ENCODE peak calls at places on chromosomes 2 and 18, in five cellular contexts. A is BE2C, R is suprapubic skin, Z is heart left ventricle, Y is PC-3. G is an unnamed sample. For H3K4me1, the result is how much of the 10 kb centered on the place peaks cover.

GRCh38 chr18:55264108-55264507 is 304.8 kb upstream of the CCDC68 start:
- DNase-seq in R (no peak), Z (no peak), Y (no peak), A (no peak), G (peak)

GRCh38 chr18:74342416-74343043 is 26.9 kb downstream of the C18orf63 start:
- DNase-seq in Y (peak), R (no peak), A (peak), Z (no peak), G (peak)

GRCh38 chr2:170122883-170123547 is 54.9 kb upstream of the MYO3B start:
- DNase-seq in R (no peak), Y (peak), Z (no peak), A (no peak), G (no peak)

GRCh38 chr2:196592331-196592911 is 47.1 kb upstream of the CCDC150 start:
- DNase-seq in R (no peak), A (no peak), Z (peak), Y (peak), G (peak)

GRCh38 chr2:237558918-237559645 is 7.3 kb upstream of the PRLH start:
- DNase-seq in R (no peak), Y (peak), A (no peak), Z (no peak), G (no peak)

GRCh38 chr2:156157670-156158069 is 174.9 kb downstream of the NR4A2 start:
- DNase-seq in R (no peak), Z (no peak), Y (no peak), A (no peak), G (peak)

GRCh38 chr18:25074925-25075693 is 276.9 kb downstream of the ZNF521 start:
- DNase-seq in Y (no peak), A (no peak), R (no peak), Z (no peak), G (peak)

GRCh38 chr2:43465234-43465633 is 130.6 kb downstream of the THADA start:
- DNase-seq in Y (no peak), A (no peak), R (no peak), Z (no peak), G (no peak)

GRCh38 chr2:241008711-241009121 is 10.3 kb downstream of the SNED1 start:
- DNase-seq in Y (no peak), R (peak), Z (no peak), A (no peak), G (no peak)

GRCh38 chr2:79994915-79995419 is 309.6 kb downstream of the LRRTM1 start:
- DNase-seq in Y (no peak), R (no peak), A (peak), Z (no peak), G (no peak)

GRCh38 chr2:174263989-174264388 is 15.7 kb upstream of the OLA1 start:
- DNase-seq in A (no peak), Z (no peak), R (no peak), Y (peak), G (no peak)

GRCh38 chr2:19775838-19776237 is 125.9 kb downstream of the TTC32 start:
- DNase-seq in Z (no peak), Y (peak), R (no peak), A (no peak), G (no peak)

GRCh38 chr2:225233234-225233633 is 166.3 kb upstream of the NYAP2 start:
- DNase-seq in R (no peak), Z (no peak), Y (peak), A (no peak), G (peak)

GRCh38 chr2:228447266-228447915 is 265.9 kb upstream of the SPHKAP start:
- DNase-seq in R (no peak), A (no peak), Z (no peak), Y (peak), G (peak)

GRCh38 chr2:218023636-218024035 is 20.8 kb upstream of the TNS1 start:
- DNase-seq in A (no peak), R (peak), Y (no peak), Z (peak), G (no peak)

GRCh38 chr2:1550076-1550475 is 136.8 kb downstream of the TPO start:
- DNase-seq in Z (no peak), A (no peak), R (no peak), Y (no peak), G (no peak)

GRCh38 chr18:21074336-21075323 is 37.0 kb downstream of the ROCK1 start:
- DNase-seq in Y (peak), Z (no peak), A (no peak), R (no peak), G (peak)

GRCh38 chr2:118047273-118047898 is 33.5 kb upstream of the CCDC93 start:
- DNase-seq in R (no peak), A (no peak), Y (peak), Z (no peak), G (no peak)

GRCh38 chr2:60706021-60706420 is 50.0 kb upstream of the PAPOLG start:
- DNase-seq in Y (peak), Z (no peak), A (no peak), R (no peak), G (no peak)

GRCh38 chr2:152415811-152416210 is 80.8 kb downstream of the FMNL2 start:
- DNase-seq in Z (no peak), R (no peak), Y (no peak), A (no peak), G (no peak)

GRCh38 chr2:157784823-157785175 is 91.3 kb downstream of the ACVR1 start:
- DNase-seq in Z (no peak), A (no peak), Y (peak), R (no peak), G (no peak)

GRCh38 chr2:64311191-64311910 is 142.6 kb upstream of the LGALSL start:
- DNase-seq in R (no peak), Y (no peak), A (no peak), Z (no peak), G (no peak)

GRCh38 chr2:18436408-18437077 is 123.9 kb downstream of the RDH14 start:
- DNase-seq in Z (no peak), A (no peak), Y (peak), R (no peak), G (no peak)

GRCh38 chr2:69416147-69416546 is 21.1 kb downstream of the NFU1 start:
- DNase-seq in Z (no peak), Y (no peak), A (no peak), R (no peak), G (no peak)

GRCh38 chr2:202090530-202090929 is 17.5 kb downstream of the KIAA2012 start:
- DNase-seq in A (peak), Y (no peak), Z (peak), R (no peak), G (no peak)

GRCh38 chr2:197264332-197264731 is 46.2 kb downstream of the ANKRD44 start:
- DNase-seq in R (no peak), Z (no peak), Y (no peak), A (no peak), G (no peak)

GRCh38 chr2:65430515-65431416 is 1.6 kb downstream of the SPRED2 start:
- DNase-seq in R (peak), Z (peak), A (peak), Y (peak), G (peak)

GRCh38 chr2:9971105-9971818 is 19.8 kb downstream of the GRHL1 start:
- DNase-seq in R (no peak), Y (peak), A (no peak), Z (no peak), G (no peak)

GRCh38 chr2:197604117-197604516 is 71.3 kb downstream of the RFTN2 start:
- DNase-seq in A (no peak), R (no peak), Z (no peak), Y (no peak), G (no peak)

GRCh38 chr2:143140864-143141637 is 11.8 kb downstream of the ARHGAP15 start:
- DNase-seq in Z (no peak), R (no peak), A (no peak), Y (no peak), G (no peak)

GRCh38 chr2:42021490-42021889 is 26.3 kb upstream of the PKDCC start:
- DNase-seq in A (peak), Z (no peak), Y (no peak), R (no peak), G (no peak)

GRCh38 chr18:7117390-7118355 is at the start of gene LAMA1:
- DNase-seq in Z (no peak), Y (no peak), R (no peak), A (no peak), G (peak)

DNA sequence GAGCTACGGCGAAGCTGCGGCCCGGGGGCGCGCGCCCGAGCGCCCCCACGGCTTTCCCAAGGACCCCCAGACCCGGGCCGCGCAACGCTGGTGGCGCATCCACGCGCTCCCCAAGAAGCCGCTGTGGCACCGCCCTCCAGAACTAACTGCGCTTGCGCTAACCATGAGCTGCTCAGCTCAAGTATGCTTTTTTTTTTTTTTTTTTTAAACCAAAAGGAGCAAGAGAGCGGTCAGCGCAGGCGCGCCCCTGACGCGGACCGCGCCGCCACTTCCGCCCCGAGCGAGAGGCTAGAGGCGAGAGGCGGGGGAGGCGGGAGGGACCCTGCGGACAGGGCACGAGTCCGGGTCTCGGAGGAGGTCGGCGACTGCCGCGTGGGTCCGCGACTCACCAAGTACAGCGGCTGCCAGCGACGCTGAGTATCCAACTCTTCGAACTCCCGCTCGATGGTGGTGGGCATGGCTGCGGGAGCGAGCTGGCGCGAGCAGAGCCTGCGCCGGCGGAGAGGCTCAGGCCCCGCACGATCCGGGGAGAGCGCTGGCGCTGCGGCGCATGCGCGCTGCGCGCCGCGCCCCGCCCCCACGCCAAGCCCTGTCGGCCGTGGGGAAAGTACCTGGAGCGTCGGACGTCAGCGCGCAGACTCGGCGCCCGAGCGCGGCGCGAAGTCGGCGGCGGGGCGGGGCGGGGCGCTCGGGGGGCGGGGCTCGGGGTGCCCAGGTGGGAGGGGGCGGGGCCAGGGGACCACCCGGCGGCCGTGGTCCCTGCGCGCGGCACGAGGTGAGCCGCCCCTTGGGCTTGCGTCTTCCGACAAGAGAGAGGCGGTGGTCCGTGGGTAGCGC is at the start of gene PTPN2:
- DNase-seq in R (peak), Z (peak), A (peak), Y (peak), G (peak)
- H3K4me1 ChIP-seq in R (under half), Z (under half), A (under half), Y (under half), G (under half)

GRCh38 chr2:230759481-230760191 is 47.0 kb downstream of the CAB39 start:
- DNase-seq in Z (no peak), R (no peak), Y (no peak), A (no peak), G (no peak)

GRCh38 chr2:230765611-230766300 is 53.1 kb downstream of the CAB39 start:
- DNase-seq in Y (no peak), R (no peak), A (no peak), Z (no peak), G (peak)

GRCh38 chr2:230758566-230759480 is 46.2 kb downstream of the CAB39 start:
- DNase-seq in Y (no peak), R (no peak), A (no peak), Z (no peak), G (no peak)

GRCh38 chr2:230762317-230762896 is 49.8 kb downstream of the CAB39 start:
- DNase-seq in A (peak), Y (peak), R (no peak), Z (no peak), G (peak)

DNA sequence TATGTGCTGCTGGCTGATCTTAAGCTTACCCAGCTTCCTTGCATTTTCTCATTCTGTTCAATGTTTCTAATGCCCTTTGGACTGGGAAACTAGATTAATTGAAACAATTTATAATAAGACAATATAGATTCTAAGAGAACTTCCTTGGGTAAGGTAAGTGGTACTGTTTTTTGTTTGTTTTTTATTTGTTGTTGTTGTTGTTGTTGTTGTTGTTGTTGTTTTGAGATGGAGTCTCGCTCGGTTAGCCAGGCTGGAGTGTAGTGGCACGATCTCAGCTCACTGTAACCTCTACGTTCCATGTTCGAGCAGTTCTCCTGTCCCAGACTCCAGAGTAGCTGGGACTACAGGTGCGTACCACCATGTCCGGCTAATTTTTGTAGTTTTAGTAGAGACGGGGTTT is 49.1 kb downstream of the CAB39 start:
- DNase-seq in R (no peak), Y (no peak), Z (no peak), A (no peak), G (no peak)
- H3K4me1 ChIP-seq in R (under half), Y (under half), Z (under half), A (under half), G (under half)

GRCh38 chr18:70641156-70641775 is 352.4 kb downstream of the SOCS6 start:
- DNase-seq in Z (no peak), Y (no peak), R (no peak), A (no peak), G (no peak)

GRCh38 chr18:70643812-70644211 is 355.0 kb downstream of the SOCS6 start:
- DNase-seq in Z (no peak), A (no peak), Y (no peak), R (no peak), G (no peak)

GRCh38 chr18:70645971-70646370 is 357.1 kb downstream of the SOCS6 start:
- DNase-seq in A (no peak), R (no peak), Y (peak), Z (no peak), G (no peak)

GRCh38 chr18:70636991-70637390 is 348.1 kb downstream of the SOCS6 start:
- DNase-seq in Y (peak), R (no peak), A (no peak), Z (no peak), G (no peak)

DNA sequence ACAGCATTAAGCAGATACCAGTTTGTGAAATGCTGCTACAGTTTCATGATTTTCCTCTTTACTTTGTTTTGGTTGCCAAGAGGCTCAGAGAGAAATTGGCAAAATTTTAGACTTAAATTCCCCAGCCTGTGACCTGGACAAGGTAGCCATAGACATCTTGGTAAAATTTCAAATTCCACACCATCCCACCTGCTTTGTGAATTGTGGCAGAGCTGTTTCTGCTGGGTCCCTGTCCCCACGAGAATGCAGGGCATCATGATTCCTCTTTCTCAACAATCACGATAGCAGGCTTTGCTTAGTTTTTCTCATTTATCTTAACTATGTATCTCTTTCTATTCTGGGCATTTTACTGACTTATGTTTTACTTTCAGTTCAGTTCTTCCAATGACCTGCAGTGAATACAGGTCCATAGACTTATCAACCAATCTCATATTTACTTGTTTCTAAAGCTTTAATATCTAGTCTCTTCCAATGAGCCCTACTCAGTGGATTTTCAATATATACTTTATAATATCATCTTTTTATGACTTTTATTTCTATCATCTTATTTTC is 351.6 kb downstream of the SOCS6 start:
- DNase-seq in Z (no peak), R (no peak), A (no peak), Y (no peak), G (no peak)
- H3K4me1 ChIP-seq in Z (under half), R (under half), A (under half), Y (under half), G (under half)

GRCh38 chr2:144510206-144510991 is 9.5 kb downstream of the ZEB2 start:
- DNase-seq in Y (no peak), A (no peak), Z (no peak), R (no peak), G (peak)
- H3K4me1 ChIP-seq in Y (under half), A (under half), Z (under half), R (under half), G (under half)

GRCh38 chr2:46303233-46303632 is 6.0 kb downstream of the EPAS1 start:
- DNase-seq in Z (no peak), Y (no peak), R (no peak), A (no peak), G (no peak)
- H3K4me1 ChIP-seq in Z (under half), Y (half or more), R (half or more), A (under half), G (under half)

GRCh38 chr18:48622911-48623431 is 84.1 kb downstream of the CTIF start:
- DNase-seq in Y (no peak), Z (no peak), A (no peak), R (no peak), G (peak)

GRCh38 chr18:48619501-48619900 is 80.7 kb downstream of the CTIF start:
- DNase-seq in Y (no peak), Z (no peak), A (no peak), R (no peak), G (no peak)

GRCh38 chr18:48621815-48622555 is 83.2 kb downstream of the CTIF start:
- DNase-seq in Y (no peak), A (no peak), Z (no peak), R (no peak), G (no peak)

GRCh38 chr18:48619016-48619415 is 80.2 kb downstream of the CTIF start:
- DNase-seq in Y (no peak), Z (no peak), A (no peak), R (no peak), G (no peak)

GRCh38 chr18:48621240-48621639 is 82.4 kb downstream of the CTIF start:
- DNase-seq in R (no peak), A (no peak), Z (no peak), Y (peak), G (peak)
- H3K4me1 ChIP-seq in R (under half), A (under half), Z (under half), Y (under half), G (under half)

GRCh38 chr2:85215074-85216050 is 82.2 kb downstream of the TCF7L1 start:
- DNase-seq in Y (no peak), R (peak), A (peak), Z (no peak), G (peak)

GRCh38 chr2:85213404-85213803 is 80.2 kb downstream of the TCF7L1 start:
- DNase-seq in R (peak), Z (no peak), A (no peak), Y (no peak), G (no peak)

GRCh38 chr2:85212846-85213245 is 79.7 kb downstream of the TCF7L1 start:
- DNase-seq in A (no peak), R (peak), Y (no peak), Z (no peak), G (no peak)

GRCh38 chr2:85216051-85216431 is 82.8 kb downstream of the TCF7L1 start:
- DNase-seq in Z (no peak), Y (no peak), R (peak), A (no peak), G (peak)

GRCh38 chr2:85213893-85214512 is 80.8 kb downstream of the TCF7L1 start:
- DNase-seq in R (peak), Y (no peak), A (no peak), Z (no peak), G (peak)
- H3K4me1 ChIP-seq in R (under half), Y (under half), A (under half), Z (under half), G (under half)

GRCh38 chr2:15363142-15363541 is 198.0 kb downstream of the NBAS start:
- DNase-seq in Y (peak), R (no peak), Z (no peak), A (no peak), G (peak)

GRCh38 chr2:15367205-15367604 is 193.9 kb downstream of the NBAS start:
- DNase-seq in Y (no peak), R (no peak), A (no peak), Z (no peak), G (no peak)

GRCh38 chr2:15364561-15364960 is 196.6 kb downstream of the NBAS start:
- DNase-seq in Y (no peak), Z (no peak), A (no peak), R (no peak), G (no peak)

GRCh38 chr2:15363734-15364133 is 197.4 kb downstream of the NBAS start:
- DNase-seq in R (no peak), Y (no peak), A (no peak), Z (no peak), G (no peak)

DNA sequence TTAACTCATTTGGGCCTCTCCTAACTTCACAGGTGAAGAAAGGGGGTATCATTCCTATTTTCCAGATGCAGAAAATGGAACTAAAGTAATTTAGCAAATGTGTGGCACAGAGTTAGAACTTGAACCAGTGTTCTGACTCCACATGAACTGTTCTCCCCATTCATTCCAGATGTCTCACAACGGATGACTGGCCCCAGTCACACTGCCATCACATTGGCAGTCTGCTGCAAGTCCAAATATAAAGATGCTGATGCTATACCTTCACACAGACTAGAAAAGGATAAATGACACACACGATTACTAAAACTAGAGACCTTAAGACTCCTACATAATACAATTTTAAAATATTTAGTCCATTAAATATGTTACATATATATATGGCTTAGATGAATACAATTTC is 195.7 kb downstream of the NBAS start:
- DNase-seq in Z (no peak), A (no peak), Y (no peak), R (no peak), G (no peak)
- H3K4me1 ChIP-seq in Z (under half), A (under half), Y (under half), R (under half), G (under half)

GRCh38 chr2:86074811-86075210 is 30.9 kb downstream of the POLR1A start:
- DNase-seq in R (no peak), A (no peak), Z (no peak), Y (no peak), G (no peak)
- H3K4me1 ChIP-seq in R (under half), A (under half), Z (under half), Y (under half), G (under half)